ENCODE peak calls at places on chromosomes 6 and 20, in four cellular contexts. One of them, this sample, is unnamed.
A peak's percentile ranks its signal among the peaks of the same experiment; 100 is the strongest.

GRCh38 chr6:142374090-142374783 is 72.4 kb downstream of the ADGRG6 start:
- DNase-seq in NCI-H1105: no peak
- DNase-seq in mammary epithelial cell: no peak
- DNase-seq in NCI-H345: no peak
- DNase-seq in this sample: no peak

GRCh38 chr6:33746651-33747100 is at the start of gene IP6K3:
- DNase-seq in NCI-H1105: no peak
- DNase-seq in mammary epithelial cell: no peak
- DNase-seq in NCI-H345: no peak
- DNase-seq in this sample: peak; percentile 70

GRCh38 chr20:15047100-15047499 is 709.7 kb upstream of the FLRT3 start:
- DNase-seq in NCI-H1105: no peak
- DNase-seq in mammary epithelial cell: no peak
- DNase-seq in NCI-H345: no peak
- DNase-seq in this sample: no peak

GRCh38 chr6:170347091-170347490 is 40.5 kb downstream of the FAM120B start:
- DNase-seq in NCI-H1105: no peak
- DNase-seq in mammary epithelial cell: peak; percentile 68
- DNase-seq in NCI-H345: no peak
- DNase-seq in this sample: no peak

GRCh38 chr20:57980526-57980925 is 247.9 kb downstream of the ANKRD60 start:
- DNase-seq in NCI-H1105: no peak
- DNase-seq in mammary epithelial cell: no peak
- DNase-seq in NCI-H345: no peak
- DNase-seq in this sample: no peak

GRCh38 chr6:7106752-7107577 is 796 bp upstream of the RREB1 start:
- DNase-seq in NCI-H1105: no peak
- DNase-seq in mammary epithelial cell: no peak
- DNase-seq in NCI-H345: no peak
- DNase-seq in this sample: peak; percentile 71

GRCh38 chr6:16562498-16562897 is 198.8 kb downstream of the ATXN1 start:
- DNase-seq in NCI-H1105: no peak
- DNase-seq in mammary epithelial cell: peak; percentile 26
- DNase-seq in NCI-H345: no peak
- DNase-seq in this sample: no peak

GRCh38 chr6:90610291-90610670 is 23.4 kb upstream of the MAP3K7 start:
- DNase-seq in NCI-H1105: no peak
- DNase-seq in mammary epithelial cell: no peak
- DNase-seq in NCI-H345: no peak
- DNase-seq in this sample: no peak

GRCh38 chr6:40492126-40492525 is 95.0 kb downstream of the LRFN2 start:
- DNase-seq in NCI-H1105: no peak
- DNase-seq in mammary epithelial cell: no peak
- DNase-seq in NCI-H345: no peak
- DNase-seq in this sample: no peak

GRCh38 chr6:142929751-142930358 is 15.1 kb downstream of the HIVEP2 start:
- DNase-seq in NCI-H1105: no peak
- DNase-seq in mammary epithelial cell: peak; percentile 70
- DNase-seq in NCI-H345: no peak
- DNase-seq in this sample: no peak

GRCh38 chr6:148307400-148307799 is 35.2 kb upstream of the SASH1 start:
- DNase-seq in NCI-H1105: no peak
- DNase-seq in mammary epithelial cell: peak; percentile 40
- DNase-seq in NCI-H345: no peak
- DNase-seq in this sample: no peak

GRCh38 chr20:53578492-53579222 is 15.0 kb downstream of the ZNF217 start:
- DNase-seq in NCI-H1105: peak; percentile 77
- DNase-seq in mammary epithelial cell: peak; percentile 75
- DNase-seq in NCI-H345: peak; percentile 79
- DNase-seq in this sample: peak; percentile 60

GRCh38 chr6:40816601-40817000 is 222.4 kb downstream of the UNC5CL start:
- DNase-seq in NCI-H1105: no peak
- DNase-seq in mammary epithelial cell: no peak
- DNase-seq in NCI-H345: no peak
- DNase-seq in this sample: peak; percentile 27

GRCh38 chr20:32448306-32449056 is 90.3 kb downstream of the ASXL1 start:
- DNase-seq in NCI-H1105: no peak
- DNase-seq in mammary epithelial cell: no peak
- DNase-seq in NCI-H345: no peak
- DNase-seq in this sample: no peak

GRCh38 chr6:25369043-25369442 is 89.9 kb downstream of the CARMIL1 start:
- DNase-seq in NCI-H1105: peak; percentile 76
- DNase-seq in mammary epithelial cell: no peak
- DNase-seq in NCI-H345: peak; percentile 51
- DNase-seq in this sample: no peak

GRCh38 chr20:38065764-38066375 is 32.3 kb downstream of the RPRD1B start:
- DNase-seq in NCI-H1105: no peak
- DNase-seq in mammary epithelial cell: no peak
- DNase-seq in NCI-H345: no peak
- DNase-seq in this sample: no peak

GRCh38 chr6:46236752-46237151 is 66.0 kb upstream of the ENPP5 start:
- DNase-seq in NCI-H1105: no peak
- DNase-seq in mammary epithelial cell: no peak
- DNase-seq in NCI-H345: no peak
- DNase-seq in this sample: no peak

GRCh38 chr6:35213161-35213823 is 464 bp upstream of the SCUBE3 start:
- DNase-seq in NCI-H1105: no peak
- DNase-seq in mammary epithelial cell: no peak
- DNase-seq in NCI-H345: no peak
- DNase-seq in this sample: peak; percentile 94

GRCh38 chr20:1263853-1264252 is 2.2 kb upstream of the SNPH start:
- DNase-seq in NCI-H1105: no peak
- DNase-seq in mammary epithelial cell: no peak
- DNase-seq in NCI-H345: no peak
- DNase-seq in this sample: no peak

GRCh38 chr20:43442310-43442880 is 15.3 kb upstream of the SRSF6 start:
- DNase-seq in NCI-H1105: no peak
- DNase-seq in mammary epithelial cell: peak; percentile 10
- DNase-seq in NCI-H345: no peak
- DNase-seq in this sample: no peak

GRCh38 chr6:148747493-148748160 is 797 bp downstream of the UST start:
- DNase-seq in NCI-H1105: peak; percentile 35
- DNase-seq in mammary epithelial cell: peak; percentile 68
- DNase-seq in NCI-H345: peak; percentile 67
- DNase-seq in this sample: peak; percentile 81

GRCh38 chr6:23728707-23729106 is 397.3 kb upstream of the NRSN1 start:
- DNase-seq in NCI-H1105: no peak
- DNase-seq in mammary epithelial cell: no peak
- DNase-seq in NCI-H345: no peak
- DNase-seq in this sample: no peak

GRCh38 chr6:152696543-152696942 is 1.2 kb upstream of the MYCT1 start:
- DNase-seq in NCI-H1105: no peak
- DNase-seq in mammary epithelial cell: peak; percentile 81
- DNase-seq in NCI-H345: no peak
- DNase-seq in this sample: no peak

GRCh38 chr6:56096946-56097345 is 150.4 kb downstream of the COL21A1 start:
- DNase-seq in NCI-H1105: peak; percentile 30
- DNase-seq in mammary epithelial cell: no peak
- DNase-seq in NCI-H345: no peak
- DNase-seq in this sample: no peak

GRCh38 chr6:1390805-1391511 is 1.6 kb downstream of the FOXF2 start:
- DNase-seq in NCI-H1105: peak; percentile 31
- DNase-seq in mammary epithelial cell: no peak
- DNase-seq in NCI-H345: no peak
- DNase-seq in this sample: peak; percentile 59

GRCh38 chr6:46850781-46851180 is 57.6 kb downstream of the MEP1A start:
- DNase-seq in NCI-H1105: no peak
- DNase-seq in mammary epithelial cell: peak; percentile 12
- DNase-seq in NCI-H345: no peak
- DNase-seq in this sample: no peak

GRCh38 chr20:44133424-44133823 is 53.6 kb downstream of the JPH2 start:
- DNase-seq in NCI-H1105: no peak
- DNase-seq in mammary epithelial cell: no peak
- DNase-seq in NCI-H345: no peak
- DNase-seq in this sample: no peak

GRCh38 chr6:126261792-126262421 is 78.0 kb upstream of the CENPW start:
- DNase-seq in NCI-H1105: no peak
- DNase-seq in mammary epithelial cell: no peak
- DNase-seq in NCI-H345: no peak
- DNase-seq in this sample: no peak

GRCh38 chr20:15734054-15734453 is 839.2 kb downstream of the KIF16B start:
- DNase-seq in NCI-H1105: no peak
- DNase-seq in mammary epithelial cell: no peak
- DNase-seq in NCI-H345: no peak
- DNase-seq in this sample: no peak

GRCh38 chr20:57522380-57522973 is 2.5 kb downstream of the CTCFL start:
- DNase-seq in NCI-H1105: no peak
- DNase-seq in mammary epithelial cell: no peak
- DNase-seq in NCI-H345: no peak
- DNase-seq in this sample: no peak

GRCh38 chr6:11273406-11274065 is 41.1 kb upstream of the NEDD9 start:
- DNase-seq in NCI-H1105: no peak
- DNase-seq in mammary epithelial cell: no peak
- DNase-seq in NCI-H345: no peak
- DNase-seq in this sample: no peak

GRCh38 chr20:41018153-41018552 is 10.5 kb upstream of the TOP1 start:
- DNase-seq in NCI-H1105: no peak
- DNase-seq in mammary epithelial cell: peak; percentile 87
- DNase-seq in NCI-H345: no peak
- DNase-seq in this sample: no peak

GRCh38 chr6:42879372-42880239 is at the start of gene RPL7L1:
- DNase-seq in NCI-H1105: peak; percentile 78
- DNase-seq in mammary epithelial cell: peak; percentile 89
- DNase-seq in NCI-H345: peak; percentile 91
- DNase-seq in this sample: peak; percentile 88

GRCh38 chr20:7358670-7359069 is 581.6 kb downstream of the HAO1 start:
- DNase-seq in NCI-H1105: no peak
- DNase-seq in mammary epithelial cell: no peak
- DNase-seq in NCI-H345: no peak
- DNase-seq in this sample: no peak

GRCh38 chr20:37919389-37920040 is 16.6 kb downstream of the VSTM2L start:
- DNase-seq in NCI-H1105: no peak
- DNase-seq in mammary epithelial cell: no peak
- DNase-seq in NCI-H345: peak; percentile 31
- DNase-seq in this sample: no peak

GRCh38 chr6:108764580-108764950 is 83.7 kb upstream of the ARMC2 start:
- DNase-seq in NCI-H1105: no peak
- DNase-seq in mammary epithelial cell: no peak
- DNase-seq in NCI-H345: no peak
- DNase-seq in this sample: no peak

This sample was measured in ecto neural progenitor cell.